ENCODE peak calls at places on chromosomes 7 and 10, in five cellular contexts. One of them, this sample, is unnamed.

GRCh38 chr7:3063016-3063753 is 19.5 kb upstream of the CARD11 start:
- DNase-seq in Calu3: no peak
- DNase-seq in neural crest cell: no peak
- DNase-seq in NCI-H510A: no peak
- DNase-seq in NCI-H1092 treated with DMSO at 0.1 percent for 48 hours: no peak
- DNase-seq in this sample: no peak

GRCh38 chr7:157010588-157011332 is at the start of gene MNX1:
- DNase-seq in Calu3: peak; percentile 96
- DNase-seq in NCI-H510A: peak; percentile 86
- DNase-seq in neural crest cell: peak; percentile 55
- DNase-seq in NCI-H1092 treated with DMSO at 0.1 percent for 48 hours: peak; percentile 93
- DNase-seq in this sample: peak; percentile 56

GRCh38 chr10:13425397-13425796 is 77.3 kb upstream of the SEPHS1 start:
- DNase-seq in NCI-H1092 treated with DMSO at 0.1 percent for 48 hours: no peak
- DNase-seq in neural crest cell: no peak
- DNase-seq in NCI-H510A: no peak
- DNase-seq in Calu3: no peak
- DNase-seq in this sample: no peak

GRCh38 chr7:5417106-5418071 is 6.2 kb downstream of the TNRC18 start:
- DNase-seq in NCI-H510A: no peak
- DNase-seq in NCI-H1092 treated with DMSO at 0.1 percent for 48 hours: no peak
- DNase-seq in neural crest cell: no peak
- DNase-seq in Calu3: peak; percentile 42
- DNase-seq in this sample: no peak

GRCh38 chr10:100872034-100872791 is 40.5 kb upstream of the SLF2 start:
- DNase-seq in neural crest cell: peak; percentile 72
- DNase-seq in NCI-H510A: no peak
- DNase-seq in Calu3: peak; percentile 66
- DNase-seq in NCI-H1092 treated with DMSO at 0.1 percent for 48 hours: no peak
- DNase-seq in this sample: peak; percentile 67

GRCh38 chr7:94974436-94974835 is 67.0 kb downstream of the PPP1R9A start:
- DNase-seq in neural crest cell: no peak
- DNase-seq in NCI-H510A: no peak
- DNase-seq in Calu3: no peak
- DNase-seq in NCI-H1092 treated with DMSO at 0.1 percent for 48 hours: no peak
- DNase-seq in this sample: no peak

GRCh38 chr10:71589617-71590551 is 129.7 kb downstream of the C10orf105 start:
- DNase-seq in Calu3: no peak
- DNase-seq in neural crest cell: no peak
- DNase-seq in NCI-H1092 treated with DMSO at 0.1 percent for 48 hours: peak; percentile 33
- DNase-seq in NCI-H510A: peak; percentile 79
- DNase-seq in this sample: no peak

GRCh38 chr7:84088669-84089278 is 105.8 kb downstream of the SEMA3A start:
- DNase-seq in NCI-H510A: no peak
- DNase-seq in Calu3: no peak
- DNase-seq in neural crest cell: no peak
- DNase-seq in NCI-H1092 treated with DMSO at 0.1 percent for 48 hours: peak; percentile 12
- DNase-seq in this sample: no peak

GRCh38 chr10:98344589-98345038 is 70.4 kb downstream of the PYROXD2 start:
- DNase-seq in Calu3: no peak
- DNase-seq in neural crest cell: no peak
- DNase-seq in NCI-H1092 treated with DMSO at 0.1 percent for 48 hours: no peak
- DNase-seq in NCI-H510A: peak; percentile 65
- DNase-seq in this sample: no peak

GRCh38 chr7:105327201-105327600 is 61.5 kb downstream of the SRPK2 start:
- DNase-seq in NCI-H1092 treated with DMSO at 0.1 percent for 48 hours: no peak
- DNase-seq in neural crest cell: no peak
- DNase-seq in Calu3: no peak
- DNase-seq in NCI-H510A: no peak
- DNase-seq in this sample: no peak

GRCh38 chr10:31581741-31582323 is 262.8 kb downstream of the ZEB1 start:
- DNase-seq in NCI-H1092 treated with DMSO at 0.1 percent for 48 hours: no peak
- DNase-seq in Calu3: no peak
- DNase-seq in neural crest cell: no peak
- DNase-seq in NCI-H510A: no peak
- DNase-seq in this sample: no peak

GRCh38 chr7:53500076-53500475 is 464.6 kb downstream of the POM121L12 start:
- DNase-seq in NCI-H510A: peak; percentile 42
- DNase-seq in neural crest cell: no peak
- DNase-seq in NCI-H1092 treated with DMSO at 0.1 percent for 48 hours: no peak
- DNase-seq in Calu3: no peak
- DNase-seq in this sample: no peak

GRCh38 chr7:43758029-43758860 is at the start of gene BLVRA:
- DNase-seq in neural crest cell: peak; percentile 49
- DNase-seq in NCI-H510A: peak; percentile 32
- DNase-seq in Calu3: peak; percentile 75
- DNase-seq in NCI-H1092 treated with DMSO at 0.1 percent for 48 hours: no peak
- DNase-seq in this sample: no peak

GRCh38 chr7:73969991-73970390 is 58.0 kb upstream of the ELN start:
- DNase-seq in neural crest cell: no peak
- DNase-seq in Calu3: no peak
- DNase-seq in NCI-H510A: no peak
- DNase-seq in NCI-H1092 treated with DMSO at 0.1 percent for 48 hours: no peak
- DNase-seq in this sample: no peak

GRCh38 chr10:235921-236320 is 100.7 kb downstream of the ZMYND11 start:
- DNase-seq in Calu3: no peak
- DNase-seq in NCI-H510A: no peak
- DNase-seq in NCI-H1092 treated with DMSO at 0.1 percent for 48 hours: no peak
- DNase-seq in neural crest cell: no peak
- DNase-seq in this sample: no peak

GRCh38 chr10:74934100-74934812 is 107.9 kb downstream of the KAT6B start:
- DNase-seq in Calu3: no peak
- DNase-seq in neural crest cell: no peak
- DNase-seq in NCI-H510A: no peak
- DNase-seq in NCI-H1092 treated with DMSO at 0.1 percent for 48 hours: no peak
- DNase-seq in this sample: no peak

GRCh38 chr10:118035358-118036031 is 11.2 kb downstream of the RAB11FIP2 start:
- DNase-seq in NCI-H510A: no peak
- DNase-seq in neural crest cell: no peak
- DNase-seq in NCI-H1092 treated with DMSO at 0.1 percent for 48 hours: no peak
- DNase-seq in Calu3: no peak
- DNase-seq in this sample: no peak

GRCh38 chr7:2099036-2099957 is 133.4 kb downstream of the MAD1L1 start:
- DNase-seq in NCI-H1092 treated with DMSO at 0.1 percent for 48 hours: no peak
- DNase-seq in NCI-H510A: peak; percentile 36
- DNase-seq in Calu3: no peak
- DNase-seq in neural crest cell: no peak
- DNase-seq in this sample: no peak

GRCh38 chr10:33122014-33122788 is 164.2 kb upstream of the ITGB1 start:
- DNase-seq in Calu3: no peak
- DNase-seq in NCI-H510A: no peak
- DNase-seq in neural crest cell: no peak
- DNase-seq in NCI-H1092 treated with DMSO at 0.1 percent for 48 hours: no peak
- DNase-seq in this sample: peak; percentile 58

GRCh38 chr7:29337628-29338116 is 143.1 kb downstream of the CHN2 start:
- DNase-seq in NCI-H1092 treated with DMSO at 0.1 percent for 48 hours: no peak
- DNase-seq in Calu3: no peak
- DNase-seq in neural crest cell: no peak
- DNase-seq in NCI-H510A: peak; percentile 73
- DNase-seq in this sample: no peak

GRCh38 chr7:46569117-46569433 is 648.0 kb upstream of the IGFBP3 start:
- DNase-seq in NCI-H510A: no peak
- DNase-seq in Calu3: peak; percentile 86
- DNase-seq in NCI-H1092 treated with DMSO at 0.1 percent for 48 hours: no peak
- DNase-seq in neural crest cell: no peak
- DNase-seq in this sample: no peak

GRCh38 chr10:18504161-18504560 is 147.2 kb downstream of the NSUN6 start:
- DNase-seq in NCI-H510A: no peak
- DNase-seq in Calu3: no peak
- DNase-seq in neural crest cell: no peak
- DNase-seq in NCI-H1092 treated with DMSO at 0.1 percent for 48 hours: no peak
- DNase-seq in this sample: peak; percentile 24

GRCh38 chr10:22017283-22018020 is 13.9 kb upstream of the DNAJC1 start:
- DNase-seq in NCI-H1092 treated with DMSO at 0.1 percent for 48 hours: no peak
- DNase-seq in Calu3: no peak
- DNase-seq in NCI-H510A: no peak
- DNase-seq in neural crest cell: no peak
- DNase-seq in this sample: no peak

GRCh38 chr10:129057856-129058663 is 409.0 kb upstream of the MGMT start:
- DNase-seq in NCI-H1092 treated with DMSO at 0.1 percent for 48 hours: no peak
- DNase-seq in Calu3: no peak
- DNase-seq in neural crest cell: no peak
- DNase-seq in NCI-H510A: no peak
- DNase-seq in this sample: no peak

GRCh38 chr7:155214328-155214986 is 83.2 kb upstream of the INSIG1 start:
- DNase-seq in NCI-H510A: no peak
- DNase-seq in NCI-H1092 treated with DMSO at 0.1 percent for 48 hours: peak; percentile 73
- DNase-seq in neural crest cell: no peak
- DNase-seq in Calu3: peak; percentile 58
- DNase-seq in this sample: no peak

GRCh38 chr7:66583696-66584095 is 45.0 kb upstream of the KCTD7 start:
- DNase-seq in Calu3: no peak
- DNase-seq in NCI-H1092 treated with DMSO at 0.1 percent for 48 hours: no peak
- DNase-seq in neural crest cell: no peak
- DNase-seq in NCI-H510A: no peak
- DNase-seq in this sample: no peak

GRCh38 chr7:135403302-135403701 is 106.6 kb downstream of the CNOT4 start:
- DNase-seq in NCI-H1092 treated with DMSO at 0.1 percent for 48 hours: no peak
- DNase-seq in NCI-H510A: no peak
- DNase-seq in Calu3: no peak
- DNase-seq in neural crest cell: no peak
- DNase-seq in this sample: no peak

GRCh38 chr7:74056096-74056915 is 27.3 kb upstream of the LIMK1 start:
- DNase-seq in NCI-H510A: no peak
- DNase-seq in neural crest cell: no peak
- DNase-seq in Calu3: no peak
- DNase-seq in NCI-H1092 treated with DMSO at 0.1 percent for 48 hours: no peak
- DNase-seq in this sample: no peak

This sample was measured in NCI-H1694.